ENCODE peak calls at places on chromosomes 5 and 9, in ten cellular contexts. L is A549; I is nephron progenitor cell; P is stimulated activated CD4-positive, alpha-beta T cell treated with anti-CD3 and anti-CD28 coated beads, Interleukin-1b, Interleukin-23, amount 100 ng/mL, for 48 hours; K is LNCaP clone FGC; W is NCI-H2081; H is Right ventricle myocardium inferior; F is endothelial cell of umbilical vein; D is DMS153; J is HS-5. T is an unnamed sample.

GRCh38 chr5:126947146-126948010 is 83.0 kb downstream of the MARCHF3 start:
- DNase-seq in P (no peak), D (no peak), J (no peak), K (no peak), L (no peak), H (no peak), F (no peak), I (no peak), W (no peak), T (no peak)

GRCh38 chr5:2109566-2109965 is 226.8 kb upstream of the IRX4 start:
- DNase-seq in D (peak), J (no peak), K (no peak), P (no peak), I (no peak), W (no peak), H (no peak), L (no peak), F (no peak), T (no peak)

GRCh38 chr5:177116631-177117373 is 16.8 kb upstream of the NSD1 start:
- DNase-seq in K (no peak), L (no peak), P (peak), J (peak), D (peak), W (no peak), I (peak), H (peak), F (peak), T (no peak)

GRCh38 chr5:87411586-87412416 is 929 bp downstream of the CCNH start:
- DNase-seq in D (no peak), J (no peak), K (no peak), H (peak), P (peak), W (no peak), I (peak), L (peak), F (peak), T (no peak)

GRCh38 chr9:95197692-95198271 is 119.7 kb downstream of the FANCC start:
- DNase-seq in D (no peak), F (no peak), P (no peak), I (no peak), K (peak), L (peak), H (no peak), W (no peak), J (no peak), T (no peak)

GRCh38 chr9:126397056-126397455 is 70.4 kb downstream of the MVB12B start:
- DNase-seq in W (no peak), P (peak), H (no peak), F (no peak), J (no peak), L (no peak), D (no peak), K (no peak), I (no peak), T (no peak)

GRCh38 chr9:130041648-130042405 is 1.2 kb downstream of the FNBP1 start:
- DNase-seq in L (peak), I (peak), H (no peak), P (no peak), J (no peak), F (peak), K (no peak), D (no peak), W (no peak), T (no peak)

GRCh38 chr5:108345541-108346171 is 36.2 kb downstream of the FBXL17 start:
- DNase-seq in F (peak), J (peak), H (no peak), I (no peak), W (peak), D (peak), L (peak), P (no peak), K (peak), T (no peak)

GRCh38 chr5:149156435-149157083 is 15.3 kb downstream of the ABLIM3 start:
- DNase-seq in H (no peak), L (no peak), F (no peak), I (no peak), P (no peak), J (no peak), D (no peak), K (no peak), W (no peak), T (no peak)

GRCh38 chr9:2802494-2802921 is 41.4 kb downstream of the PUM3 start:
- DNase-seq in I (no peak), H (no peak), L (peak), P (no peak), W (no peak), D (no peak), F (no peak), J (peak), K (no peak), T (no peak)

GRCh38 chr9:20591223-20591622 is 31.1 kb downstream of the MLLT3 start:
- DNase-seq in F (no peak), I (no peak), K (no peak), H (no peak), J (peak), L (no peak), D (no peak), W (no peak), P (no peak), T (no peak)

GRCh38 chr9:134266418-134266817 is 59.8 kb upstream of the RXRA start:
- DNase-seq in I (no peak), F (no peak), H (no peak), W (no peak), D (no peak), J (no peak), P (no peak), L (no peak), K (no peak), T (no peak)

GRCh38 chr5:1276930-1277329 is 17.9 kb downstream of the TERT start:
- DNase-seq in L (no peak), F (no peak), H (no peak), K (no peak), P (no peak), J (no peak), D (no peak), W (no peak), I (no peak), T (no peak)

GRCh38 chr9:87276851-87277251 is 220.8 kb upstream of the DAPK1 start:
- DNase-seq in W (no peak), H (no peak), K (no peak), P (no peak), I (no peak), D (no peak), L (no peak), J (peak), F (no peak), T (no peak)

GRCh38 chr9:77020438-77021264 is 1.2 kb downstream of the FOXB2 start:
- DNase-seq in K (no peak), I (peak), P (no peak), D (no peak), H (no peak), L (no peak), W (no peak), J (no peak), F (no peak), T (no peak)

GRCh38 chr9:130835441-130836298 is 616 bp downstream of the ABL1 start:
- DNase-seq in I (peak), J (no peak), P (peak), H (peak), W (peak), K (no peak), D (no peak), L (peak), F (peak), T (no peak)

GRCh38 chr5:77266291-77266690 is 55.8 kb downstream of the PDE8B start:
- DNase-seq in K (no peak), J (no peak), H (no peak), F (no peak), L (no peak), D (no peak), P (no peak), I (no peak), W (no peak), T (no peak)

GRCh38 chr5:43773032-43773830 is 170.3 kb downstream of the NNT start:
- DNase-seq in P (no peak), H (no peak), K (no peak), W (no peak), I (no peak), D (no peak), F (peak), J (peak), L (peak), T (peak)

GRCh38 chr5:178106556-178107239 is 6.6 kb upstream of the N4BP3 start:
- DNase-seq in J (no peak), W (no peak), P (no peak), D (no peak), K (no peak), F (no peak), I (no peak), L (no peak), H (no peak), T (no peak)

GRCh38 chr5:13987843-13988464 is 43.5 kb upstream of the DNAH5 start:
- DNase-seq in K (peak), D (peak), P (peak), L (peak), J (peak), I (peak), W (peak), H (no peak), F (peak), T (no peak)

GRCh38 chr5:4097194-4097593 is 501.6 kb downstream of the IRX1 start:
- DNase-seq in F (no peak), J (no peak), P (no peak), L (no peak), D (no peak), H (no peak), I (no peak), K (no peak), W (no peak), T (no peak)

GRCh38 chr5:57825026-57825683 is 342.5 kb upstream of the ACTBL2 start:
- DNase-seq in J (peak), F (peak), K (no peak), P (no peak), H (no peak), L (peak), D (no peak), I (peak), W (no peak), T (peak)

GRCh38 chr5:132102101-132102701 is 28.6 kb downstream of the CSF2 start:
- DNase-seq in L (no peak), J (no peak), P (peak), K (no peak), D (no peak), I (no peak), W (no peak), F (no peak), H (no peak), T (no peak)

GRCh38 chr9:128296340-128297220 is 20.5 kb downstream of the SWI5 start:
- DNase-seq in P (no peak), F (no peak), K (no peak), W (no peak), D (no peak), I (no peak), L (no peak), H (no peak), J (no peak), T (no peak)

GRCh38 chr9:37239224-37239859 is 119.0 kb downstream of the ZCCHC7 start:
- DNase-seq in H (no peak), J (no peak), K (no peak), L (no peak), F (no peak), I (no peak), W (no peak), P (no peak), D (peak), T (no peak)

GRCh38 chr5:104111622-104112021 is 549.0 kb upstream of the NUDT12 start:
- DNase-seq in D (no peak), F (no peak), K (no peak), I (no peak), J (no peak), P (no peak), L (no peak), W (no peak), H (no peak), T (no peak)

GRCh38 chr9:120375316-120375715 is 204.7 kb downstream of the CDK5RAP2 start:
- DNase-seq in P (no peak), I (no peak), J (no peak), L (no peak), H (no peak), K (no peak), F (no peak), D (no peak), W (no peak), T (no peak)

GRCh38 chr5:137629646-137630045 is 106.2 kb downstream of the KLHL3 start:
- DNase-seq in H (no peak), P (no peak), W (peak), L (peak), J (peak), F (peak), K (peak), D (no peak), I (peak), T (no peak)

T was measured in kidney epithelial cell.